ENCODE peak calls at places on chromosomes 7 and 10, in eight cellular contexts. One of them, this sample, is unnamed.
A peak's percentile ranks its signal among the peaks of the same experiment; 100 is the strongest.

GRCh38 chr10:75469018-75469616 is 37.7 kb downstream of the LRMDA start:
- DNase-seq in hypothalamus: no peak
- DNase-seq in NCI-H1436: no peak
- DNase-seq in neural crest cell: no peak
- DNase-seq in A549: peak; percentile 59
- DNase-seq in heart right ventricle: no peak
- DNase-seq in choroid plexus epithelial cell: peak; percentile 91
- DNase-seq in T-helper 9 cell: no peak
- DNase-seq in this sample: peak; percentile 21

GRCh38 chr10:103637855-103638561 is 144.5 kb downstream of the NEURL1 start:
- DNase-seq in A549: no peak
- DNase-seq in neural crest cell: no peak
- DNase-seq in T-helper 9 cell: no peak
- DNase-seq in NCI-H1436: no peak
- DNase-seq in heart right ventricle: peak; percentile 86
- DNase-seq in choroid plexus epithelial cell: peak; percentile 63
- DNase-seq in hypothalamus: peak; percentile 72
- DNase-seq in this sample: peak; percentile 73

GRCh38 chr10:25724241-25724640 is 209.8 kb upstream of the MYO3A start:
- DNase-seq in heart right ventricle: no peak
- DNase-seq in A549: no peak
- DNase-seq in NCI-H1436: no peak
- DNase-seq in choroid plexus epithelial cell: no peak
- DNase-seq in T-helper 9 cell: no peak
- DNase-seq in neural crest cell: no peak
- DNase-seq in hypothalamus: no peak
- DNase-seq in this sample: no peak

GRCh38 chr10:96829029-96829773 is 2.9 kb upstream of the LCOR start:
- DNase-seq in T-helper 9 cell: no peak
- DNase-seq in heart right ventricle: no peak
- DNase-seq in choroid plexus epithelial cell: no peak
- DNase-seq in neural crest cell: no peak
- DNase-seq in hypothalamus: no peak
- DNase-seq in NCI-H1436: no peak
- DNase-seq in A549: no peak
- DNase-seq in this sample: no peak

GRCh38 chr7:13949939-13950338 is 39.5 kb downstream of the ETV1 start:
- DNase-seq in neural crest cell: no peak
- DNase-seq in hypothalamus: no peak
- DNase-seq in A549: no peak
- DNase-seq in T-helper 9 cell: no peak
- DNase-seq in choroid plexus epithelial cell: no peak
- DNase-seq in NCI-H1436: no peak
- DNase-seq in heart right ventricle: no peak
- DNase-seq in this sample: no peak

GRCh38 chr7:140155428-140155827 is 21.4 kb downstream of the KDM7A start:
- DNase-seq in choroid plexus epithelial cell: no peak
- DNase-seq in neural crest cell: no peak
- DNase-seq in hypothalamus: no peak
- DNase-seq in T-helper 9 cell: no peak
- DNase-seq in heart right ventricle: no peak
- DNase-seq in NCI-H1436: no peak
- DNase-seq in A549: no peak
- DNase-seq in this sample: no peak

GRCh38 chr7:138837627-138838026 is 39.6 kb upstream of the ATP6V0A4 start:
- DNase-seq in choroid plexus epithelial cell: peak; percentile 8
- DNase-seq in NCI-H1436: no peak
- DNase-seq in neural crest cell: no peak
- DNase-seq in heart right ventricle: peak; percentile 35
- DNase-seq in hypothalamus: no peak
- DNase-seq in T-helper 9 cell: no peak
- DNase-seq in A549: no peak
- DNase-seq in this sample: no peak

GRCh38 chr10:93859049-93859655 is 34.6 kb upstream of the SLC35G1 start:
- DNase-seq in A549: peak; percentile 16
- DNase-seq in choroid plexus epithelial cell: peak; percentile 41
- DNase-seq in hypothalamus: no peak
- DNase-seq in heart right ventricle: no peak
- DNase-seq in NCI-H1436: no peak
- DNase-seq in T-helper 9 cell: no peak
- DNase-seq in neural crest cell: no peak
- DNase-seq in this sample: no peak

GRCh38 chr7:158579662-158580646 is 7.7 kb downstream of the PTPRN2 start:
- DNase-seq in neural crest cell: no peak
- DNase-seq in heart right ventricle: no peak
- DNase-seq in choroid plexus epithelial cell: no peak
- DNase-seq in A549: no peak
- DNase-seq in NCI-H1436: no peak
- DNase-seq in T-helper 9 cell: no peak
- DNase-seq in hypothalamus: no peak
- DNase-seq in this sample: no peak

GRCh38 chr10:1646332-1646731 is 91.0 kb downstream of the ADARB2 start:
- DNase-seq in T-helper 9 cell: no peak
- DNase-seq in choroid plexus epithelial cell: no peak
- DNase-seq in A549: no peak
- DNase-seq in hypothalamus: no peak
- DNase-seq in heart right ventricle: no peak
- DNase-seq in neural crest cell: no peak
- DNase-seq in NCI-H1436: no peak
- DNase-seq in this sample: no peak

GRCh38 chr7:103877565-103877964 is 111.9 kb downstream of the RELN start:
- DNase-seq in neural crest cell: no peak
- DNase-seq in heart right ventricle: no peak
- DNase-seq in NCI-H1436: no peak
- DNase-seq in T-helper 9 cell: no peak
- DNase-seq in hypothalamus: no peak
- DNase-seq in A549: no peak
- DNase-seq in choroid plexus epithelial cell: no peak
- DNase-seq in this sample: no peak

GRCh38 chr10:128463991-128464755 is 337.9 kb upstream of the MKI67 start:
- DNase-seq in neural crest cell: peak; percentile 47
- DNase-seq in hypothalamus: no peak
- DNase-seq in T-helper 9 cell: no peak
- DNase-seq in heart right ventricle: no peak
- DNase-seq in NCI-H1436: peak; percentile 76
- DNase-seq in choroid plexus epithelial cell: peak; percentile 63
- DNase-seq in A549: no peak
- DNase-seq in this sample: no peak

GRCh38 chr10:44853148-44853734 is 57.9 kb upstream of the TMEM72 start:
- DNase-seq in neural crest cell: no peak
- DNase-seq in heart right ventricle: no peak
- DNase-seq in NCI-H1436: no peak
- DNase-seq in hypothalamus: no peak
- DNase-seq in A549: no peak
- DNase-seq in T-helper 9 cell: no peak
- DNase-seq in choroid plexus epithelial cell: peak; percentile 65
- DNase-seq in this sample: no peak

GRCh38 chr7:155106356-155106755 is 36.2 kb downstream of the HTR5A start:
- DNase-seq in A549: no peak
- DNase-seq in hypothalamus: no peak
- DNase-seq in NCI-H1436: no peak
- DNase-seq in heart right ventricle: no peak
- DNase-seq in neural crest cell: no peak
- DNase-seq in T-helper 9 cell: no peak
- DNase-seq in choroid plexus epithelial cell: no peak
- DNase-seq in this sample: no peak

GRCh38 chr7:98678215-98678614 is 61.1 kb downstream of the NPTX2 start:
- DNase-seq in heart right ventricle: no peak
- DNase-seq in A549: no peak
- DNase-seq in hypothalamus: no peak
- DNase-seq in T-helper 9 cell: no peak
- DNase-seq in NCI-H1436: no peak
- DNase-seq in neural crest cell: no peak
- DNase-seq in choroid plexus epithelial cell: no peak
- DNase-seq in this sample: no peak

GRCh38 chr10:24238527-24239247 is 29.7 kb downstream of the KIAA1217 start:
- DNase-seq in heart right ventricle: no peak
- DNase-seq in T-helper 9 cell: no peak
- DNase-seq in hypothalamus: no peak
- DNase-seq in choroid plexus epithelial cell: no peak
- DNase-seq in neural crest cell: no peak
- DNase-seq in A549: no peak
- DNase-seq in NCI-H1436: no peak
- DNase-seq in this sample: peak; percentile 70

GRCh38 chr7:21128418-21128817 is 299.5 kb upstream of the SP4 start:
- DNase-seq in NCI-H1436: peak; percentile 78
- DNase-seq in neural crest cell: no peak
- DNase-seq in hypothalamus: no peak
- DNase-seq in A549: no peak
- DNase-seq in heart right ventricle: no peak
- DNase-seq in T-helper 9 cell: no peak
- DNase-seq in choroid plexus epithelial cell: no peak
- DNase-seq in this sample: no peak

This sample was measured in pancreas.